ENCODE peak calls at places on chromosomes 5 and 9, in nine cellular contexts. One of them, this sample, is unnamed. For H3K9me3 and H3K4me1, the result is how much of the 10 kb centered on the place peaks cover.

GRCh38 chr5:116032094-116032517 is at the start of gene ARL14EPL:
- DNase-seq in spleen: no peak
- DNase-seq in small intestine: peak
- DNase-seq in astrocyte: peak
- DNase-seq in kidney: no peak
- DNase-seq in neuronal stem cell: no peak
- DNase-seq in suprapubic skin: no peak
- DNase-seq in ovary: peak
- DNase-seq in cardiac muscle cell: peak
- DNase-seq in this sample: peak

GRCh38 chr5:28954074-28954473 is 1915.7 kb upstream of the CDH9 start:
- DNase-seq in spleen: no peak
- DNase-seq in kidney: no peak
- DNase-seq in small intestine: no peak
- DNase-seq in cardiac muscle cell: no peak
- DNase-seq in ovary: no peak
- DNase-seq in neuronal stem cell: no peak
- DNase-seq in suprapubic skin: no peak
- DNase-seq in astrocyte: no peak
- DNase-seq in this sample: no peak

GRCh38 chr5:89098199-89098756 is 215.3 kb upstream of the MEF2C start:
- DNase-seq in neuronal stem cell: no peak
- DNase-seq in spleen: no peak
- DNase-seq in kidney: no peak
- DNase-seq in cardiac muscle cell: no peak
- DNase-seq in suprapubic skin: no peak
- DNase-seq in ovary: no peak
- DNase-seq in small intestine: no peak
- DNase-seq in astrocyte: no peak
- DNase-seq in this sample: no peak

GRCh38 chr9:69097053-69097452 is 61.5 kb downstream of the FXN start:
- DNase-seq in astrocyte: peak
- DNase-seq in cardiac muscle cell: peak
- DNase-seq in spleen: no peak
- DNase-seq in ovary: no peak
- DNase-seq in neuronal stem cell: no peak
- DNase-seq in kidney: no peak
- DNase-seq in suprapubic skin: no peak
- DNase-seq in small intestine: peak
- DNase-seq in this sample: no peak

GRCh38 chr9:79664375-79664825 is 92.6 kb downstream of the TLE4 start:
- DNase-seq in spleen: no peak
- DNase-seq in astrocyte: no peak
- DNase-seq in neuronal stem cell: no peak
- DNase-seq in kidney: no peak
- DNase-seq in cardiac muscle cell: no peak
- DNase-seq in suprapubic skin: no peak
- DNase-seq in small intestine: no peak
- DNase-seq in ovary: no peak
- DNase-seq in this sample: no peak

GRCh38 chr9:96061293-96061987 is 185.9 kb downstream of the ERCC6L2 start:
- DNase-seq in kidney: no peak
- DNase-seq in astrocyte: peak
- DNase-seq in cardiac muscle cell: peak
- DNase-seq in spleen: no peak
- DNase-seq in neuronal stem cell: no peak
- DNase-seq in suprapubic skin: no peak
- DNase-seq in small intestine: peak
- DNase-seq in ovary: peak
- DNase-seq in this sample: peak

GRCh38 chr5:79628811-79629210 is 16.6 kb downstream of the TENT2 start:
- DNase-seq in neuronal stem cell: no peak
- DNase-seq in cardiac muscle cell: no peak
- DNase-seq in spleen: no peak
- DNase-seq in small intestine: no peak
- DNase-seq in kidney: no peak
- DNase-seq in ovary: no peak
- DNase-seq in astrocyte: no peak
- DNase-seq in suprapubic skin: no peak
- DNase-seq in this sample: no peak

GRCh38 chr5:133978943-133979342 is 10.5 kb upstream of the C5orf15 start:
- DNase-seq in kidney: no peak
- DNase-seq in ovary: no peak
- DNase-seq in cardiac muscle cell: no peak
- DNase-seq in small intestine: no peak
- DNase-seq in astrocyte: no peak
- DNase-seq in neuronal stem cell: no peak
- DNase-seq in spleen: no peak
- DNase-seq in suprapubic skin: no peak
- DNase-seq in this sample: no peak

GRCh38 chr5:139696894-139697658 is 48.9 kb downstream of the CXXC5 start:
- DNase-seq in ovary: peak
- DNase-seq in cardiac muscle cell: peak
- DNase-seq in astrocyte: peak
- DNase-seq in spleen: peak
- DNase-seq in kidney: peak
- DNase-seq in suprapubic skin: no peak
- DNase-seq in small intestine: no peak
- DNase-seq in neuronal stem cell: no peak
- DNase-seq in this sample: no peak

GRCh38 chr5:9398227-9398626 is 147.6 kb downstream of the SEMA5A start:
- DNase-seq in spleen: no peak
- DNase-seq in astrocyte: peak
- DNase-seq in suprapubic skin: no peak
- DNase-seq in cardiac muscle cell: peak
- DNase-seq in ovary: no peak
- DNase-seq in neuronal stem cell: no peak
- DNase-seq in small intestine: no peak
- DNase-seq in kidney: no peak
- DNase-seq in this sample: no peak

GRCh38 chr9:83992407-83992806 is 11.8 kb downstream of the RMI1 start:
- DNase-seq in ovary: no peak
- DNase-seq in suprapubic skin: no peak
- DNase-seq in kidney: no peak
- DNase-seq in small intestine: peak
- DNase-seq in neuronal stem cell: no peak
- DNase-seq in cardiac muscle cell: no peak
- DNase-seq in astrocyte: no peak
- DNase-seq in spleen: no peak
- DNase-seq in this sample: no peak

GRCh38 chr9:131616983-131617604 is 71.8 kb downstream of the PRRT1B start:
- DNase-seq in kidney: no peak
- DNase-seq in cardiac muscle cell: peak
- DNase-seq in ovary: no peak
- DNase-seq in suprapubic skin: no peak
- DNase-seq in astrocyte: no peak
- DNase-seq in neuronal stem cell: no peak
- DNase-seq in small intestine: no peak
- DNase-seq in spleen: no peak
- DNase-seq in this sample: no peak

GRCh38 chr9:122133263-122133983 is 26.2 kb downstream of the NDUFA8 start:
- DNase-seq in spleen: no peak
- DNase-seq in cardiac muscle cell: peak
- DNase-seq in astrocyte: no peak
- DNase-seq in ovary: no peak
- DNase-seq in kidney: peak
- DNase-seq in neuronal stem cell: no peak
- DNase-seq in small intestine: no peak
- DNase-seq in suprapubic skin: peak
- DNase-seq in this sample: no peak

GRCh38 chr5:170565077-170565476 is 61.3 kb downstream of the KCNIP1 start:
- DNase-seq in astrocyte: no peak
- DNase-seq in kidney: no peak
- DNase-seq in neuronal stem cell: no peak
- DNase-seq in ovary: no peak
- DNase-seq in suprapubic skin: no peak
- DNase-seq in spleen: no peak
- DNase-seq in small intestine: no peak
- DNase-seq in cardiac muscle cell: no peak
- DNase-seq in this sample: no peak

GRCh38 chr9:18921677-18922076 is 111.3 kb downstream of the SAXO1 start:
- DNase-seq in spleen: no peak
- DNase-seq in cardiac muscle cell: no peak
- DNase-seq in ovary: no peak
- DNase-seq in astrocyte: no peak
- DNase-seq in kidney: no peak
- DNase-seq in small intestine: no peak
- DNase-seq in suprapubic skin: no peak
- DNase-seq in neuronal stem cell: no peak
- DNase-seq in this sample: no peak

GRCh38 chr9:77015291-77016048 is 4.0 kb upstream of the FOXB2 start:
- DNase-seq in neuronal stem cell: no peak
- DNase-seq in ovary: no peak
- DNase-seq in astrocyte: no peak
- DNase-seq in kidney: no peak
- DNase-seq in cardiac muscle cell: no peak
- DNase-seq in suprapubic skin: no peak
- DNase-seq in small intestine: no peak
- DNase-seq in spleen: no peak
- DNase-seq in this sample: no peak

GRCh38 chr9:77013186-77013931 is 6.1 kb upstream of the FOXB2 start:
- DNase-seq in ovary: no peak
- DNase-seq in suprapubic skin: no peak
- DNase-seq in neuronal stem cell: no peak
- DNase-seq in kidney: no peak
- DNase-seq in spleen: no peak
- DNase-seq in cardiac muscle cell: no peak
- DNase-seq in astrocyte: no peak
- DNase-seq in small intestine: no peak
- DNase-seq in this sample: no peak

GRCh38 chr9:77014597-77015263 is 4.7 kb upstream of the FOXB2 start:
- DNase-seq in astrocyte: no peak
- DNase-seq in spleen: no peak
- DNase-seq in cardiac muscle cell: no peak
- DNase-seq in small intestine: no peak
- DNase-seq in kidney: no peak
- DNase-seq in ovary: no peak
- DNase-seq in suprapubic skin: no peak
- DNase-seq in neuronal stem cell: peak
- DNase-seq in this sample: no peak

GRCh38 chr9:77011973-77012817 is 7.3 kb upstream of the FOXB2 start:
- DNase-seq in suprapubic skin: no peak
- DNase-seq in spleen: peak
- DNase-seq in ovary: peak
- DNase-seq in small intestine: peak
- DNase-seq in neuronal stem cell: peak
- DNase-seq in cardiac muscle cell: peak
- DNase-seq in kidney: no peak
- DNase-seq in astrocyte: no peak
- DNase-seq in this sample: peak

DNA sequence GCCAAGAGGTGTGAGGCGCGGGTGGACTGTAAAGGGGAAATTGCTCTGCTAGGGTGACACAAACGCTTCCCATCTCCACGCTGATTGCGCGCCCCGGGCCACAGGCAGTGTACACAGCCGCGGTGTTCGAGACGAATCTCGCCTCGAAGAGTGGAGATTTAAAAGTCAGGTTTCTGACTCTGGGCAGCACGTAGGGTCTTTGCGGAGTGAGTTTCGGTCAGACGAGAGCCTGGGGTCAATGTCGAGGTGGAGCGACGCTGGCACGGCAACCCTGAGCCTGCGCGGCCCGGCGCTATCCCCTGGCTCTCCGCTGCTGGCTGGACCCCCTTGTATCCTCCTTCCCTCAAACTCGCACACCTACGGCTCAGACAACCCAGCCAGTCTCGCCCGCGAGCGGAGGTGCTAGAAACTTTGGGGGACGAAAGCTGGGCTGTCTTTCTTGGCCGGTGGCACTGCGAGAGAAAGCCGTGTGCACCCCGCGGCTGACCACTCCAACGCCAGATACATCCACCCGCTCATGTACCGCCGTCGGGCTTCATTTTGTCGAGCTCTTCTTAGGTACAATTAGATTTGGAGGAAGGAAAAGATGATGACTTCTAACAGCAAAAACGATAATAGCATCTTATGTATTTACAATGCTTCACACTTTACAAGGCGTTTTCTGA is 5.4 kb upstream of the FOXB2 start:
- DNase-seq in kidney: no peak
- DNase-seq in suprapubic skin: no peak
- DNase-seq in spleen: no peak
- DNase-seq in neuronal stem cell: peak
- DNase-seq in small intestine: no peak
- DNase-seq in cardiac muscle cell: no peak
- DNase-seq in ovary: no peak
- DNase-seq in astrocyte: no peak
- DNase-seq in this sample: no peak
- H3K9me3 ChIP-seq in kidney: under half
- H3K9me3 ChIP-seq in suprapubic skin: under half
- H3K9me3 ChIP-seq in spleen: under half
- H3K9me3 ChIP-seq in neuronal stem cell: under half
- H3K9me3 ChIP-seq in small intestine: under half
- H3K9me3 ChIP-seq in cardiac muscle cell: under half
- H3K9me3 ChIP-seq in ovary: under half
- H3K9me3 ChIP-seq in astrocyte: under half
- H3K9me3 ChIP-seq in this sample: under half

GRCh38 chr9:35651964-35652828 is 1.5 kb upstream of the SIT1 start:
- DNase-seq in cardiac muscle cell: peak
- DNase-seq in astrocyte: no peak
- DNase-seq in kidney: no peak
- DNase-seq in ovary: no peak
- DNase-seq in small intestine: no peak
- DNase-seq in spleen: no peak
- DNase-seq in suprapubic skin: no peak
- DNase-seq in neuronal stem cell: no peak
- DNase-seq in this sample: no peak
- H3K4me1 ChIP-seq in cardiac muscle cell: under half
- H3K4me1 ChIP-seq in astrocyte: under half
- H3K4me1 ChIP-seq in kidney: under half
- H3K4me1 ChIP-seq in ovary: under half
- H3K4me1 ChIP-seq in small intestine: under half
- H3K4me1 ChIP-seq in spleen: under half
- H3K4me1 ChIP-seq in suprapubic skin: under half
- H3K4me1 ChIP-seq in neuronal stem cell: under half
- H3K4me1 ChIP-seq in this sample: under half

GRCh38 chr5:104363567-104363966 is 801.0 kb upstream of the NUDT12 start:
- DNase-seq in neuronal stem cell: no peak
- DNase-seq in small intestine: no peak
- DNase-seq in suprapubic skin: no peak
- DNase-seq in spleen: no peak
- DNase-seq in cardiac muscle cell: no peak
- DNase-seq in ovary: no peak
- DNase-seq in kidney: no peak
- DNase-seq in astrocyte: no peak
- DNase-seq in this sample: no peak
- H3K27ac ChIP-seq in neuronal stem cell: no peak
- H3K27ac ChIP-seq in small intestine: no peak
- H3K27ac ChIP-seq in suprapubic skin: no peak
- H3K27ac ChIP-seq in spleen: no peak
- H3K27ac ChIP-seq in cardiac muscle cell: no peak
- H3K27ac ChIP-seq in ovary: no peak
- H3K27ac ChIP-seq in kidney: no peak
- H3K27ac ChIP-seq in astrocyte: no peak
- H3K27ac ChIP-seq in this sample: no peak

DNA sequence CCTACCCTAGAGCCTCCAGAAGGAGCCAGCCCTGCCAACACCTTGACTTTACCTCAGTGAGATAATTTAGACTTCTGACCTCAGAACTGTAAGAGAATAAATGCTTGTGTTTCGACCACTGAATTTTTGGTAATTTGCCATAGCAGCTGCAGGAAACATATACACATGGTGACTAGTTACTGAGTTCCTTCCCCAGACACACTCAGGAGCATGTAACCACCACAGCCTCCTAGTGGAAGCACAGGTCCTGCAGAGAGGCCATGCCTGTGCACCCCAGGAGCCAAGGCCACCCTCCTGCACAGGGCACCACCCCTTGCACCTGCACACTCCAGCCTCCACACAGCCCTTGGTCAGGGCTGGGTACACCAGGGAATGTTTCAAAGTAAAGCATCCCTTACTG is 7.6 kb upstream of the CAMSAP1 start:
- DNase-seq in suprapubic skin: no peak
- DNase-seq in small intestine: no peak
- DNase-seq in neuronal stem cell: no peak
- DNase-seq in kidney: no peak
- DNase-seq in spleen: peak
- DNase-seq in ovary: no peak
- DNase-seq in astrocyte: peak
- DNase-seq in cardiac muscle cell: no peak
- DNase-seq in this sample: no peak
- H3K9me3 ChIP-seq in suprapubic skin: under half
- H3K9me3 ChIP-seq in small intestine: under half
- H3K9me3 ChIP-seq in neuronal stem cell: under half
- H3K9me3 ChIP-seq in kidney: under half
- H3K9me3 ChIP-seq in spleen: half or more
- H3K9me3 ChIP-seq in ovary: under half
- H3K9me3 ChIP-seq in astrocyte: under half
- H3K9me3 ChIP-seq in cardiac muscle cell: under half
- H3K9me3 ChIP-seq in this sample: under half